ENCODE peak calls at places on chromosomes 13 and 19, in seven cellular contexts. G, P, X, B, Y, Q and M are unnamed samples.
A peak's percentile ranks its signal among the peaks of the same experiment; 100 is the strongest.

GRCh38 chr13:74287672-74288169 is 153.5 kb upstream of the KLF12 start:
- DNase-seq in G (peak; percentile 85), P (peak; percentile 65), X (peak; percentile 82), B (peak; percentile 25), Y (peak; percentile 78), Q (peak; percentile 60), M (no peak)

GRCh38 chr19:18809149-18809978 is 18.3 kb upstream of the COMP start:
- DNase-seq in G (peak; percentile 91), P (peak; percentile 92), X (no peak), B (no peak), Y (peak; percentile 92), Q (peak; percentile 81), M (no peak)

GRCh38 chr19:8445488-8446001 is 770 bp downstream of the HNRNPM start:
- DNase-seq in G (peak; percentile 71), P (peak; percentile 28), X (peak; percentile 56), B (no peak), Y (peak; percentile 45), Q (peak; percentile 30), M (peak; percentile 91)

GRCh38 chr19:48798937-48799336 is 11.9 kb downstream of the BCAT2 start:
- DNase-seq in G (no peak), P (no peak), X (peak; percentile 86), B (no peak), Y (no peak), Q (no peak), M (no peak)

GRCh38 chr13:22936228-22936627 is 244.6 kb upstream of the SGCG start:
- DNase-seq in G (no peak), P (no peak), X (no peak), B (no peak), Y (no peak), Q (no peak), M (no peak)

GRCh38 chr19:43416951-43417623 is 2.4 kb downstream of the TEX101 start:
- DNase-seq in G (no peak), P (no peak), X (peak; percentile 9), B (no peak), Y (no peak), Q (no peak), M (no peak)

GRCh38 chr13:70756088-70756487 is 647.8 kb upstream of the KLHL1 start:
- DNase-seq in G (no peak), P (no peak), X (no peak), B (no peak), Y (no peak), Q (no peak), M (no peak)

GRCh38 chr13:111909971-111910671 is 156.8 kb upstream of the SOX1 start:
- DNase-seq in G (peak; percentile 46), P (no peak), X (no peak), B (no peak), Y (no peak), Q (no peak), M (no peak)

GRCh38 chr13:32624441-32624840 is 38.2 kb downstream of the PDS5B start:
- DNase-seq in G (no peak), P (peak; percentile 12), X (no peak), B (no peak), Y (no peak), Q (no peak), M (no peak)

GRCh38 chr13:79659161-79659560 is 178.2 kb downstream of the NDFIP2 start:
- DNase-seq in G (no peak), P (peak; percentile 87), X (no peak), B (no peak), Y (peak; percentile 89), Q (no peak), M (no peak)

GRCh38 chr13:73859841-73860240 is 274.4 kb downstream of the KLF12 start:
- DNase-seq in G (no peak), P (no peak), X (no peak), B (no peak), Y (no peak), Q (no peak), M (no peak)

GRCh38 chr13:99809931-99810330 is 161.6 kb downstream of the ZIC5 start:
- DNase-seq in G (no peak), P (no peak), X (no peak), B (no peak), Y (no peak), Q (no peak), M (no peak)

GRCh38 chr19:31334849-31335624 is 14.2 kb downstream of the TSHZ3 start:
- DNase-seq in G (peak; percentile 13), P (peak; percentile 26), X (no peak), B (no peak), Y (peak; percentile 34), Q (no peak), M (no peak)

GRCh38 chr19:633786-634639 is 676 bp upstream of the POLRMT start:
- DNase-seq in G (no peak), P (no peak), X (peak; percentile 31), B (no peak), Y (no peak), Q (no peak), M (no peak)

GRCh38 chr19:53130506-53130905 is 2.2 kb downstream of the ZNF415 start:
- DNase-seq in G (no peak), P (no peak), X (no peak), B (no peak), Y (no peak), Q (no peak), M (no peak)

GRCh38 chr13:24023073-24023472 is 125.8 kb upstream of the C1QTNF9B start:
- DNase-seq in G (no peak), P (no peak), X (no peak), B (no peak), Y (no peak), Q (no peak), M (no peak)

GRCh38 chr13:64078480-64078936 is 2662.9 kb upstream of the PCDH20 start:
- DNase-seq in G (no peak), P (no peak), X (no peak), B (no peak), Y (no peak), Q (no peak), M (peak; percentile 68)

GRCh38 chr13:50974268-50974667 is 64.7 kb downstream of the RNASEH2B start:
- DNase-seq in G (no peak), P (no peak), X (no peak), B (no peak), Y (no peak), Q (no peak), M (no peak)

DNA sequence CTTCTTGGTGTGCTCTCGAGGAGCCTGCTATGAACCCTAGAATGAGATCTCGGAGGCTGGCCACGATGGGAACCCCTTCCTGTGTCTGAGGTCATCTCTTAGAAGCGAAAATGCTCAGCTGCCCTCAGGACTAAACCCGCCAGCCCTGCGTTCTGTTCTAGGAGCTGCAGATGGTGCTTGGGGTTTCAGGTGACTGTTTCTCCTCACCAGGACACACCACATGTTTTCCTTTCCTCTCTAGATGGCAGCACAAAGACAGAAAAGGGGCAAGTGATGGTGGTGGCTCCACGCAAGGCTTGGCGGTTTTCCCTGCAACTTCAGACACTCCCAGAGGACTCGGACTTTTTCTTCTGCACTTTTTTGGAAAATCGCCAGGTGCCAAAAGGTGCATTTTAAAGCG is 60.1 kb downstream of the RNASEH2B start:
- DNase-seq in G (no peak), P (peak; percentile 6), X (no peak), B (no peak), Y (peak; percentile 19), Q (no peak), M (no peak)
- TF ChIP-seq CTCF in G (no peak), P (no peak), X (no peak), B (peak; percentile 11), Y (peak; percentile 1), Q (no peak), M (peak; percentile 41)

DNA sequence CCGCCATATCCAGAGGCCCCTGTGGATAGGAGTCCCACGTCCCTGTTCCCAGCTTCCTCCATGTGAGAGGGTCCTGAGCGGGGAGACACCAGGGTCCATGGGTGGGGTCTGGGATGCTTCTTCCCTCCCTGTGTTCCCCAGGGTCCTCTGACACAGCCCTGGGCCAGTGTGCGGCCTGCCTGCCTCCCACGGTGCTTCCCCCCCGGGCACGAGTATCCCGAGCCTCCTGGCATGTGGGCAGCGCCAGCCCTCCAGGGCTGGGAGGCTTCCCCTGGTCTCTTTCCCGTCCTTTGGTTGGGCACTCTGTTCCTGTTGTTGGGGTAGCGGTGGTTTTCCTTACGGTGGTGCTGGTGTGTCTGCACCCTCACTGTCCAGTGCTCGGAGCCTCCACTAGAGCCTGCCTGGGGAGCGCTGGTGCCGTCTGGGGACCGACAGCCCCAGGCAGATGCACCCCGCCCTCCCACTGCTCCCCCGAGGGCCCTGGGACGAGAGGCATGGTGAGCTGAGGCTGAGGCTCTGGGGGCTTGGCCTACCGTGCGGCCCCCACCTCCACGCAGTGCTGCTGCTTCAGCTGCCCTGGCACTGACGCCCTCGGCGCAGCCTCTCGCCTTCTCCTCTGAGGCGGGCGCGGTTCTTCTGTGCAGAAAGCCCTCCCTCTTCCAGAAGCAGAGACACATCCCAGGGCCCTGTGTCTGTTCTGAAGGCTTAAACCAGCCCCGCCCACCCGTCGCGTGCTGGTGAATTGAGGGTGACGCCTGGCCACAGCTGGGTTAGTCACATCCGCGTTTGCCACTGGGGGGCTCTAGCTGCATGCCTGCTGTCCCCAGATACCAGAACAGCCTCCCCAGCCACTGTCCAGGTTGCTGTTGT is 27.9 kb downstream of the PLEKHJ1 start:
- DNase-seq in G (no peak), P (peak; percentile 61), X (peak; percentile 51), B (peak; percentile 12), Y (peak; percentile 71), Q (peak; percentile 65), M (no peak)
- TF ChIP-seq CTCF in G (no peak), P (peak; percentile 26), X (no peak), B (no peak), Y (peak; percentile 22), Q (peak; percentile 21), M (peak; percentile 71)

GRCh38 chr13:108306768-108307332 is 37.3 kb downstream of the TNFSF13B start:
- DNase-seq in G (no peak), P (peak; percentile 36), X (no peak), B (no peak), Y (peak; percentile 37), Q (no peak), M (no peak)

GRCh38 chr13:108304170-108305068 is 34.9 kb downstream of the TNFSF13B start:
- DNase-seq in G (no peak), P (no peak), X (no peak), B (no peak), Y (no peak), Q (no peak), M (no peak)

GRCh38 chr13:108302279-108302678 is 32.8 kb downstream of the TNFSF13B start:
- DNase-seq in G (no peak), P (no peak), X (no peak), B (no peak), Y (no peak), Q (no peak), M (no peak)

DNA sequence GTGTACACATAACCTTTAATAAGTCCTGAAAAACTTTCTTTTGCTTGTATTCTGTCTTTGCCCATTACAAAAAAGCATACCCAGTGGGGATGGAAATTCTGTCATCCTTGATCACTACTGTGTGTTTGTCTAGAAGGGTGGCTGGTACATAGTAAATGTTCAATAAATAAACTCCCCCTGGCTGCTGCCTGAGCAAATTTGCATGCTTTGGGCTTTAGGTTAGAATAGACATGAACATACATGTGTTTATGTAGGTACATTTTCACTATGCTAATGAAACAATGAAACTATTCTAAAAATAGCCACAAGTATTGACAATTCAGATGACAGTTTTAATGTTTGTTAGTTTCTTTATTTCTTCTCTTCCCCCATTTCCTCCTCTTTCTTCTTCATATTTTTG is 36.1 kb downstream of the TNFSF13B start:
- DNase-seq in G (no peak), P (no peak), X (no peak), B (no peak), Y (no peak), Q (no peak), M (no peak)
- TF ChIP-seq CTCF in G (no peak), P (peak; percentile 1), X (no peak), B (no peak), Y (no peak), Q (no peak), M (no peak)

DNA sequence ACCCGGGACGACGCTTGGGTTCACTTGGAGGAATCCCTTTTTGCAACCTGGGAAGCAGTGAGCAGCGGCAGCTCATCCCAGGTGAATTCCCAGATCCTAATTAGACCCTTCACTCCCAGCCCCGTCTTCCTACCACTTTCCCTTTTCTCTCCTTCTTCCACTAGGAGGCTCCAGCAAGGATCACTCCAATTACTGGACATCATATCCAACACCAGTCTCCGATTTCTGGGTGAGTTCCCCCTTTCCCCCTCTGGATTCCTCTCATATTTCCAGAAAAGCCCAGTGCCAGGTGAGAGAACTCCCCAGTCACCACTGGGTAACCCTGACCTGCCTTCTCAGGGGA is 17.1 kb upstream of the ZSCAN4 start:
- DNase-seq in G (no peak), P (no peak), X (no peak), B (no peak), Y (no peak), Q (no peak), M (no peak)
- TF ChIP-seq CTCF in G (no peak), P (peak; percentile 16), X (no peak), B (no peak), Y (no peak), Q (no peak), M (no peak)